ENCODE peak calls at places on chromosomes 16 and 17, in four cellular contexts. F is HFFc6, H is fibroblast of lung, B is hepatocyte. P is an unnamed sample.
A peak's percentile ranks its signal among the peaks of the same experiment; 100 is the strongest.

GRCh38 chr16:23650674-23651073 is 9.4 kb downstream of the DCTN5 start:
- DNase-seq in F (no peak), H (peak; percentile 56), B (no peak), P (no peak)

GRCh38 chr17:62706598-62707424 is 79.3 kb downstream of the MRC2 start:
- DNase-seq in F (no peak), H (no peak), B (no peak), P (no peak)

GRCh38 chr17:49817993-49818392 is 29.5 kb downstream of the KAT7 start:
- DNase-seq in F (no peak), H (no peak), B (no peak), P (no peak)

GRCh38 chr17:2067559-2067958 is 12.7 kb downstream of the HIC1 start:
- DNase-seq in F (no peak), H (peak; percentile 88), B (no peak), P (no peak)

GRCh38 chr16:89193021-89193575 is 7.2 kb downstream of the SLC22A31 start:
- DNase-seq in F (no peak), H (peak; percentile 91), B (peak; percentile 49), P (no peak)

GRCh38 chr17:80859004-80859941 is 132.4 kb upstream of the CHMP6 start:
- DNase-seq in F (peak; percentile 94), H (peak; percentile 91), B (peak; percentile 67), P (no peak)

GRCh38 chr17:77690271-77691161 is 268.0 kb upstream of the TNRC6C start:
- DNase-seq in F (no peak), H (no peak), B (peak; percentile 61), P (no peak)

GRCh38 chr17:35089846-35090193 is 26.3 kb upstream of the RFFL start:
- DNase-seq in F (peak; percentile 6), H (peak; percentile 47), B (peak; percentile 51), P (no peak)

GRCh38 chr17:59139939-59140338 is 15.0 kb downstream of the SKA2 start:
- DNase-seq in F (no peak), H (no peak), B (no peak), P (no peak)

GRCh38 chr16:4603624-4604170 is 11.0 kb downstream of the UBALD1 start:
- DNase-seq in F (no peak), H (no peak), B (no peak), P (no peak)

GRCh38 chr17:4550534-4551039 is 4.6 kb downstream of the MYBBP1A start:
- DNase-seq in F (no peak), H (no peak), B (no peak), P (no peak)

GRCh38 chr16:89164847-89165684 is 6.5 kb upstream of the CDH15 start:
- DNase-seq in F (no peak), H (no peak), B (no peak), P (no peak)

GRCh38 chr17:37844158-37844976 is 79.8 kb upstream of the TBC1D3K start:
- DNase-seq in F (peak; percentile 48), H (peak; percentile 55), B (peak; percentile 78), P (peak; percentile 69)

GRCh38 chr16:85392756-85393673 is 220.1 kb upstream of the GSE1 start:
- DNase-seq in F (no peak), H (no peak), B (no peak), P (no peak)

GRCh38 chr17:163514-164103 is 17.8 kb downstream of the DOC2B start:
- DNase-seq in F (no peak), H (no peak), B (no peak), P (no peak)

DNA sequence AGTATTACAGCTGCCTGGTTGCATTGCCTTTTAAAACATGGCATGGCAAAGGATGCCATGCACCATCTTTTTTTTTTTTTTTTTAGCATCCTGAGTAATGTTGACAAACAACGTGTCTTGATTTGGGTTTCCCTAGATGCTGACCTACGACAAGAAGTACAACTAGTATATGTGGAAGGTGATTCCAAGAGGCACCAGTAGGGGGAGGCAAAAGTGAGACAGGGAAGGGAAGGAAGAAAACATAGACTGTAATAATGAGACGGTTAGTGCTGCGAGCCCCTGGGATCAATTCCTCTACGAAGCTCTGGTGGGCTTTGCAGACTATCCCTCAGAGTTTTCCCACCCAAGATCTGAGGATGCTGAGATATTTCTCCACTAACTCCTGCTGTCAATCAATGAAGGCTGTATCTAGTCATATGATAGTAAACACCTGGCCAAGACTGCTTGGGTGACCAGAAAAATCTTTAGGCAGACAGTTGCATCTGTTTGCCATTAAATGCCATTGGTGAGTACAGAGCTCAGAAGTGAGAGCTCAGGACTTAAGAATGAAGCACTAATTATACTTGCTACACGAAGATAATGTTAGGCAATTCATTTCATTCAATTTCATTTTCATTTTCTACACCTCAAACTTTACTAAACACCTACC is 458.6 kb upstream of the GOT2 start:
- DNase-seq in F (peak; percentile 9), H (peak; percentile 19), B (peak; percentile 53), P (peak; percentile 63)
- TF ChIP-seq CTCF in F (peak; percentile 70), H (peak; percentile 69), B (peak; percentile 42), P (peak; percentile 62)

GRCh38 chr16:68445458-68445857 is 2.9 kb downstream of the SMPD3 start:
- DNase-seq in F (peak; percentile 38), H (no peak), B (no peak), P (peak; percentile 64)
- TF ChIP-seq CTCF in F (peak; percentile 82), H (peak; percentile 41), B (peak; percentile 22), P (peak; percentile 62)

DNA sequence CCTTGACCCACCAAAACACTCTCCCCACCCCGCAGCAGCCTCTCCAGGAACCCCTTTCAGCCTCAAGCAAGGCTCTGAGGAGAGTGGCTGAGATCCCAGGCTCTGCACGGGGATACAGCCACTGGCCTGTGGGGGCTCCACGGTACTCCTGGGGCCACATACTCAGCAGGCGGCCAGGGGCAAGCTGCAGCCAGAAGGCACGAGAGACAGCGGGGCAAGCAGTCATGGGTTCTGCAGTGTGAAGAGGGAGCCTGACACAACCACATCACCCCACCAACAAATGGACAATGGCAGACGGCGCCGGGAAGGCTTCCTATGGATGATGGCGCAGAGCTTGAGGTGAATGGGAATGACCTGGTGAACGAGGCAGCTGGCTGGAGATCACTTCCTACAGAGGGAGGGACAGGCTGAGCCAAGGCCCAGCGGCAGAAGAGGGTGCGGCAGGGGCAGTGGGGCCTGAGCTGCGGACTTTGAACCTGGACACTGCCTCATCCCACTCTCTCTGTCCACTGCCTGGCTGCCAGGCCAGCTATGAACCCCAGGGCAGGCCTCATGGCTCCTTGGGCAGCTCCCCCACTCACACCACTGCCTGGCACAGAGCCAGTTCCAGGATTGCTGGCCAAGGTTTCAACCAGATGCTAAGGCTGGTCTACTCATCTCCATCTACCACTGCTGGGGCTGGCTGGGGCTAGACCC is 10.8 kb upstream of the BCAR1 start:
- DNase-seq in F (no peak), H (no peak), B (peak; percentile 76), P (no peak)
- TF ChIP-seq CTCF in F (no peak), H (no peak), B (no peak), P (no peak)

DNA sequence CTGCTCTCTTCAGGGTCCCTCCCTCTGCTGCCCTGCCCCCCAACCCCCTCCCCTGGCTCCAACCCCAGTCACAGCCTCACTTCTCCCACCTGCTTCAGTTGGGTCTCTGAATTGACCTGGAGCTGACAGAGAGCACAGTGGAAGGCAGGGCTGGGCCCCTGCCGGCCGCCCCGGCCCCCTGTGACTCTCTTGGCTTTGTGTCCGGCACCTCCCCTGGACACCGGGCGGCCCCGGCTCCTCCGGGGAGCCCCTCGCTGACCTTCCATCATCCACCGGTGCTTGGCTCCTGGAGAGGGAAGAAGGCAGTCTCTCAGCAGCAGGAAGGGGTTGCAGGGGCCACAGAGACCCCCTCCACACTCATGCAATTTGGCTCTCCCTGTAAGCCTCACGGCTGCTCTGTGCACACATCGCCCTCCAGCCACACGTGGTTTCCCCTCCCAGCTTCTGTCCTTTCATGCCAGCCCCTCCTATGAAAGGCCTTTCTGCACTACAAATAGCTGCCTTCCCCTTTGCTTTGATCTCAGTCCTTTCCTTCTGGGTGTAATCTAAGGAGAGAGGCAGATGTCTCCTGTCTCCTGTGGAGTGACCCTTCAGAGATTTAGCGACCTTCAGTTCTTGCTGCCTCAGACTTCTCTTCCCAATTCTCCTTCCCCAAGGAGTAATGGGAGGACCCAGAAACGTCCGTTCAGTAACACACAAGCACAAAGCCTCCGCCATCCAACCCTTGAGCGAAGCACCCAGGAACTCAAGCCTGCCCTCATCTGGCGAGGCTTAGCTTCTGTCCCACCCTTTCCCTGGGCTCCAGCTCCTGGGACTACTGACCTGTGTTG is 8.3 kb downstream of the NKIRAS2 start:
- DNase-seq in F (no peak), H (no peak), B (peak; percentile 46), P (no peak)
- TF ChIP-seq CTCF in F (peak; percentile 50), H (peak; percentile 14), B (peak; percentile 16), P (peak; percentile 29)

GRCh38 chr17:81907219-81908145 is 3.7 kb downstream of the PCYT2 start:
- DNase-seq in F (no peak), H (no peak), B (no peak), P (no peak)
- TF ChIP-seq CTCF in F (peak; percentile 35), H (no peak), B (no peak), P (no peak)

GRCh38 chr16:67663151-67663876 is 2.6 kb downstream of the PARD6A start:
- DNase-seq in F (no peak), H (no peak), B (no peak), P (no peak)
- TF ChIP-seq CTCF in F (peak; percentile 49), H (peak; percentile 34), B (no peak), P (peak; percentile 39)

GRCh38 chr16:48284772-48285409 is 37.6 kb upstream of the ABCC11 start:
- DNase-seq in F (no peak), H (peak; percentile 19), B (no peak), P (no peak)
- TF ChIP-seq CTCF in F (no peak), H (no peak), B (peak; percentile 4), P (no peak)